ENCODE peak calls at places on chromosomes 5 and 9, in nine cellular contexts. C is A549, O is H1, R is ovary, D is K562, Z is HepG2, M is tibial nerve, H is sigmoid colon, T is stomach. I is an unnamed sample.

GRCh38 chr5:95822038-95822407 is 503 bp downstream of the GLRX start:
- DNase-seq in T (peak), M (no peak), D (peak), R (peak), O (no peak), H (peak), C (peak), Z (no peak), I (peak)

GRCh38 chr5:138950411-138951011 is 75.4 kb upstream of the LRRTM2 start:
- DNase-seq in H (peak), O (no peak), Z (no peak), R (no peak), C (no peak), T (no peak), D (no peak), M (no peak), I (no peak)

GRCh38 chr5:167652690-167653089 is 638.8 kb upstream of the WWC1 start:
- DNase-seq in Z (no peak), C (no peak), D (no peak), R (no peak), H (no peak), M (no peak), T (no peak), O (no peak), I (no peak)

GRCh38 chr5:123125172-123125508 is 36.1 kb downstream of the PRDM6 start:
- DNase-seq in C (no peak), Z (no peak), H (no peak), T (no peak), M (no peak), D (no peak), O (no peak), R (no peak), I (no peak)

GRCh38 chr5:147567917-147568598 is 58.2 kb upstream of the DPYSL3 start:
- DNase-seq in R (no peak), Z (no peak), D (no peak), T (no peak), O (peak), C (no peak), M (no peak), H (no peak), I (no peak)

GRCh38 chr9:73022353-73022752 is 69.5 kb upstream of the ALDH1A1 start:
- DNase-seq in D (no peak), C (no peak), M (no peak), T (no peak), Z (no peak), O (no peak), R (no peak), H (no peak), I (no peak)

GRCh38 chr5:30894811-30895210 is 298.7 kb upstream of the CDH6 start:
- DNase-seq in H (no peak), D (no peak), R (no peak), T (no peak), O (no peak), Z (no peak), M (no peak), C (no peak), I (no peak)

GRCh38 chr5:38258319-38259061 is at the start of gene EGFLAM:
- DNase-seq in C (peak), O (peak), R (peak), Z (no peak), D (peak), H (no peak), T (no peak), M (no peak), I (no peak)

GRCh38 chr9:128204858-128205257 is 1.7 kb downstream of the DNM1 start:
- DNase-seq in H (no peak), M (no peak), D (no peak), R (no peak), O (no peak), Z (no peak), C (no peak), T (no peak), I (no peak)

GRCh38 chr5:154384480-154385235 is 61.1 kb upstream of the SAP30L start:
- DNase-seq in D (no peak), Z (no peak), H (no peak), R (no peak), O (no peak), C (no peak), M (no peak), T (no peak), I (peak)

GRCh38 chr5:58458851-58459275 is 1.0 kb downstream of the PLK2 start:
- DNase-seq in R (no peak), Z (peak), O (no peak), D (no peak), C (no peak), H (no peak), M (no peak), T (no peak), I (no peak)

GRCh38 chr9:21473236-21473635 is 8.9 kb downstream of the IFNE start:
- DNase-seq in T (no peak), R (no peak), Z (no peak), H (no peak), C (no peak), O (no peak), M (no peak), D (no peak), I (no peak)

GRCh38 chr9:87551692-87552303 is 54.1 kb downstream of the DAPK1 start:
- DNase-seq in O (no peak), C (no peak), R (no peak), D (peak), Z (no peak), M (no peak), T (no peak), H (no peak), I (no peak)

GRCh38 chr9:122383992-122384461 is 13.2 kb downstream of the PTGS1 start:
- DNase-seq in O (no peak), R (no peak), C (no peak), T (no peak), M (no peak), Z (no peak), H (peak), D (no peak), I (no peak)

GRCh38 chr5:146622391-146622790 is 106.4 kb upstream of the GPR151 start:
- DNase-seq in R (no peak), Z (no peak), C (no peak), D (no peak), M (no peak), H (no peak), O (no peak), T (no peak), I (no peak)

GRCh38 chr5:139708877-139709586 is 60.9 kb downstream of the CXXC5 start:
- DNase-seq in C (no peak), Z (peak), T (peak), R (no peak), O (no peak), M (no peak), D (peak), H (peak), I (peak)

GRCh38 chr5:151248651-151249050 is 4.3 kb upstream of the GM2A start:
- DNase-seq in Z (no peak), O (no peak), C (no peak), D (no peak), T (no peak), M (no peak), R (no peak), H (no peak), I (no peak)

GRCh38 chr5:96209829-96210228 is 223.2 kb downstream of the PCSK1 start:
- DNase-seq in H (no peak), Z (no peak), R (no peak), O (no peak), T (no peak), M (no peak), D (no peak), C (no peak), I (no peak)

GRCh38 chr9:100111235-100111634 is 12.2 kb downstream of the INVS start:
- DNase-seq in T (peak), O (no peak), H (peak), R (peak), Z (no peak), D (no peak), C (no peak), M (peak), I (peak)

GRCh38 chr5:166365164-166365563 is 1926.3 kb upstream of the WWC1 start:
- DNase-seq in O (no peak), M (no peak), C (no peak), R (no peak), T (no peak), Z (no peak), D (no peak), H (no peak), I (no peak)

GRCh38 chr5:83126501-83126900 is 49.2 kb downstream of the XRCC4 start:
- DNase-seq in Z (no peak), R (no peak), O (no peak), D (no peak), T (no peak), H (no peak), M (no peak), C (no peak), I (no peak)

GRCh38 chr5:141646026-141646425 is 5.2 kb downstream of the FCHSD1 start:
- DNase-seq in C (no peak), O (no peak), M (no peak), Z (no peak), D (no peak), T (no peak), R (no peak), H (no peak), I (no peak)

GRCh38 chr5:52995914-52996313 is 6.8 kb downstream of the ITGA2 start:
- DNase-seq in O (no peak), C (no peak), H (no peak), M (no peak), R (no peak), T (no peak), Z (no peak), D (no peak), I (no peak)

DNA sequence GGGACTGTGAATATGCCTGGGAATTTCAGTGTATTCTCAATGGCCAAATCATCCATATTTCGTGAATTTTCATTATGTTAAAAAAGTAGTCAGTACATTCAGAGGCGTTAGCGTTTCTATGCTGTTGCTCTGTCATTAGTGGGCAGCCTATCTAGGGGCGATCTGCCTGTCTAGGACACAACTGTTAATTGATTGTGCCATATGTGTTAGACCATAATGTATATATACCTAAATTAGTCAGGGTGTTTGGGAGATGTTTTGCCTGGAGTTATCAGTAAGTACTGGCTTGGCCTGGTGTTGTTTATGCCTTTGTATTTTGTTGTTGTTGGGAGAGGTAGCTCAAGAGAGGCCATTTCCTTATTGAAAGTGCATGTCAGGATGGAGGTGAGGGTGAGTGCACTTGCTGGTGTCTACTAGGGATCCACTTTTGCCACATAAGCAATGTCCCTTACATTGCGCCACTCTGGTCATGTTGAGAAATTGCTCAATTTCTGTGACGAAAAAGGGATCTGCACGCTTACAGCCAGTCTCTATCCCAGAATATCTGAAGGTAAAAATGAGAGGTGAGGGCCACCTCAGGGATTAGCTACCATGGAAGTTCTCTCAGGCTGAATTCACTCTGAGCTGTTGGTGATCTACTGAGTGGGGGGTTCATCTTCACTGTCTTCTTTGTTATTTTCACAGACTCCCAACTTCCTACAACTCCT is 123.3 kb downstream of the ST8SIA4 start:
- DNase-seq in D (no peak), Z (no peak), H (no peak), R (no peak), M (no peak), O (no peak), T (no peak), C (no peak), I (peak)
- TF ChIP-seq EP300 in D (no peak), Z (no peak), H (peak), R (no peak), M (peak), O (no peak), T (no peak), C (no peak), I (no peak)

GRCh38 chr5:42992035-42992570 is 48.0 kb downstream of the ANXA2R start:
- DNase-seq in H (peak), R (peak), D (peak), Z (peak), T (peak), C (peak), O (no peak), M (peak), I (peak)
- TF ChIP-seq POLR2A in H (peak), R (peak), D (peak), Z (peak), T (no peak), C (peak), O (no peak), M (peak), I (peak)

GRCh38 chr9:93994132-93994531 is 39.0 kb upstream of the BARX1 start:
- DNase-seq in D (no peak), T (no peak), R (no peak), H (no peak), M (no peak), C (no peak), O (no peak), Z (no peak), I (no peak)

GRCh38 chr9:93996367-93996766 is 41.2 kb upstream of the BARX1 start:
- DNase-seq in D (no peak), H (no peak), R (no peak), O (no peak), Z (no peak), T (no peak), C (no peak), M (no peak), I (no peak)

GRCh38 chr9:94002316-94003140 is 47.4 kb upstream of the BARX1 start:
- DNase-seq in M (no peak), C (peak), R (no peak), T (peak), O (no peak), D (peak), H (no peak), Z (peak), I (peak)

GRCh38 chr9:93992830-93993229 is 37.7 kb upstream of the BARX1 start:
- DNase-seq in M (no peak), C (no peak), R (no peak), Z (no peak), O (no peak), T (no peak), H (no peak), D (no peak), I (no peak)

DNA sequence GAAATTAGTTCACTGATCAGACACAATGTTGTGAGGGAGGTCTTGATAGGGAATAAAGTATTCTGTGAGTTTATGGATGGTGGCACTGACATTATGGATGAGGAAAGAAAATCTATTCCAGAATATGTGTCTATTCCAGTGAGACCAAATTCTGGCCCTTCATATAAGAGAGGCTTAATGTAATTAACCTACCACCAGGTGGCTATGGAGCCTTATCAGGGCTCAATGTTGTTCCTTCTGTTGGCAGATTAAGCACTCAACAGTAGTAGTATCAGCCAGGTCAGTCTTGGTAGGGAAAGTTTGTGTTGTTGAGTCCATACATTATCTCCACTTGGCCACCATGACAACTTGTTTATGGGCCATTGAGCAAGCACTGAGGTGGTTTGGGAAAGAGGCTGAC is 41.7 kb upstream of the BARX1 start:
- DNase-seq in O (no peak), T (no peak), D (no peak), M (no peak), C (no peak), Z (no peak), H (no peak), R (no peak), I (no peak)
- TF ChIP-seq CTCF in O (peak), T (no peak), D (peak), M (no peak), C (no peak), Z (no peak), H (no peak), R (no peak), I (no peak)

GRCh38 chr9:93655621-93656425 is 79.4 kb downstream of the PHF2 start:
- DNase-seq in O (no peak), D (no peak), Z (no peak), R (no peak), H (peak), T (no peak), M (no peak), C (no peak), I (peak)
- TF ChIP-seq EP300 in O (no peak), D (no peak), Z (no peak), R (no peak), H (no peak), T (no peak), M (no peak), C (no peak), I (no peak)

DNA sequence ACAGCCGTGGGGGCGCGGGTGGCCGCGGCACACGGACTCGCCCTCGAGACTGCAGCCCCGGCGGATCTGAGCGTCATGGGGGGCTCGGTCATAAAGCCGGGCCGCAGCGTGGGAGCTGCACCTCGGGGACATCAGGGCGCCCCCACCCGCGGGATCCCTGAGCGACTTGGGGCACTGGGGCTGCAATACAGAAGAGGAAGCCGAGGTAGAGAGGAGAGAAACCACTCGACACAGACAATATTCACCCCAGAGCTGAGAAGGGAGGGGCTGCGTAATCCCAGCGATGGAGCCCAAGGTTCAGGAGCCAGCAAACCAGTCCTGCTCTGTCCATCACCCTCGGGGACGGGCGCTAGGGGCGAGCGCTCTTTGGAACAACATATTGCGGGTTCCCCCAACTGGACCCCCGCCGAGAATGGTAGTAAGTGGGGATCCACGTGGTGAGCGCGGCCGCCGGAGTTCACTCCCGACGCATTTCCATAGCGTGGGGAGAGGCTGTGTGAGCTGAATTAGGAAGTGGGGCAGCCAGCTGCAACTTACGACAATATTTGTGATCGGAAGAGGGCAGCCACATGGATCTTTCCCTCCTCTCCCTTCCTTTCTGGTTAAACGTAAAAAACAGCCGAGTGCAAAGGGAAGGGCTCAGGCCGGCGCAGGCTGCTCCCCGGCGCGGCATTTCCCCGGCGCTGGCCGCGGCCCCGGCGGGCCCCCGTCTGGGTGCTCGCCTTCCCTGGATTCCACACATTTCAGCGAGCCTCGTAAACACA is 9.9 kb downstream of the PTCH1 start:
- DNase-seq in T (peak), R (peak), H (peak), Z (peak), C (peak), O (no peak), D (peak), M (no peak), I (peak)
- TF ChIP-seq POLR2A in T (no peak), R (peak), H (peak), Z (no peak), C (no peak), O (no peak), D (peak), M (peak), I (peak)

I was measured in transverse colon.